ENCODE peak calls at places on chromosomes 5 and 9, in eight cellular contexts. One of them, this sample, is unnamed.

GRCh38 chr9:117412841-117413240 is 2.0 kb downstream of the ASTN2 start:
- DNase-seq in right lobe of liver: no peak
- DNase-seq in stomach: no peak
- DNase-seq in endothelial cell of umbilical vein: no peak
- DNase-seq in cardiac fibroblast: no peak
- DNase-seq in aorta: no peak
- DNase-seq in body of pancreas: no peak
- DNase-seq in lower leg skin: no peak
- DNase-seq in this sample: no peak

GRCh38 chr9:78664370-78664769 is 367.4 kb downstream of the PSAT1 start:
- DNase-seq in right lobe of liver: no peak
- DNase-seq in stomach: no peak
- DNase-seq in endothelial cell of umbilical vein: no peak
- DNase-seq in cardiac fibroblast: no peak
- DNase-seq in aorta: no peak
- DNase-seq in body of pancreas: no peak
- DNase-seq in lower leg skin: no peak
- DNase-seq in this sample: no peak

GRCh38 chr5:177469061-177469628 is 4.3 kb downstream of the DBN1 start:
- DNase-seq in right lobe of liver: peak; percentile 15
- DNase-seq in stomach: no peak
- DNase-seq in endothelial cell of umbilical vein: no peak
- DNase-seq in cardiac fibroblast: no peak
- DNase-seq in aorta: peak; percentile 83
- DNase-seq in body of pancreas: no peak
- DNase-seq in lower leg skin: no peak
- DNase-seq in this sample: no peak

GRCh38 chr5:157457391-157457790 is 2.6 kb upstream of the NIPAL4 start:
- DNase-seq in right lobe of liver: no peak
- DNase-seq in stomach: no peak
- DNase-seq in endothelial cell of umbilical vein: no peak
- DNase-seq in cardiac fibroblast: no peak
- DNase-seq in aorta: no peak
- DNase-seq in body of pancreas: no peak
- DNase-seq in lower leg skin: no peak
- DNase-seq in this sample: no peak

GRCh38 chr5:177369050-177369912 is 11.6 kb downstream of the RGS14 start:
- DNase-seq in right lobe of liver: no peak
- DNase-seq in stomach: no peak
- DNase-seq in endothelial cell of umbilical vein: peak; percentile 21
- DNase-seq in cardiac fibroblast: peak; percentile 32
- DNase-seq in aorta: no peak
- DNase-seq in body of pancreas: peak; percentile 55
- DNase-seq in lower leg skin: no peak
- DNase-seq in this sample: no peak

GRCh38 chr5:171295801-171296200 is 13.2 kb upstream of the TLX3 start:
- DNase-seq in right lobe of liver: no peak
- DNase-seq in stomach: no peak
- DNase-seq in endothelial cell of umbilical vein: no peak
- DNase-seq in cardiac fibroblast: no peak
- DNase-seq in aorta: no peak
- DNase-seq in body of pancreas: no peak
- DNase-seq in lower leg skin: no peak
- DNase-seq in this sample: no peak

GRCh38 chr9:131349881-131350563 is 43.9 kb upstream of the PRRC2B start:
- DNase-seq in right lobe of liver: peak; percentile 93
- DNase-seq in stomach: peak; percentile 93
- DNase-seq in endothelial cell of umbilical vein: peak; percentile 85
- DNase-seq in cardiac fibroblast: peak; percentile 91
- DNase-seq in aorta: peak; percentile 97
- DNase-seq in body of pancreas: peak; percentile 91
- DNase-seq in lower leg skin: peak; percentile 98
- DNase-seq in this sample: peak; percentile 85

GRCh38 chr5:172411423-172412111 is 42.8 kb downstream of the SH3PXD2B start:
- DNase-seq in right lobe of liver: no peak
- DNase-seq in stomach: no peak
- DNase-seq in endothelial cell of umbilical vein: no peak
- DNase-seq in cardiac fibroblast: peak; percentile 61
- DNase-seq in aorta: no peak
- DNase-seq in body of pancreas: peak; percentile 25
- DNase-seq in lower leg skin: no peak
- DNase-seq in this sample: no peak

GRCh38 chr5:157387683-157388093 is 72.3 kb upstream of the NIPAL4 start:
- DNase-seq in right lobe of liver: no peak
- DNase-seq in stomach: no peak
- DNase-seq in endothelial cell of umbilical vein: peak; percentile 85
- DNase-seq in cardiac fibroblast: peak; percentile 93
- DNase-seq in aorta: no peak
- DNase-seq in body of pancreas: peak; percentile 22
- DNase-seq in lower leg skin: no peak
- DNase-seq in this sample: no peak

GRCh38 chr9:113636693-113637092 is 173.2 kb downstream of the RGS3 start:
- DNase-seq in right lobe of liver: no peak
- DNase-seq in stomach: no peak
- DNase-seq in endothelial cell of umbilical vein: no peak
- DNase-seq in cardiac fibroblast: no peak
- DNase-seq in aorta: no peak
- DNase-seq in body of pancreas: no peak
- DNase-seq in lower leg skin: peak; percentile 17
- DNase-seq in this sample: no peak

GRCh38 chr5:150055707-150056443 is 30.5 kb downstream of the CSF1R start:
- DNase-seq in right lobe of liver: no peak
- DNase-seq in stomach: no peak
- DNase-seq in endothelial cell of umbilical vein: no peak
- DNase-seq in cardiac fibroblast: no peak
- DNase-seq in aorta: no peak
- DNase-seq in body of pancreas: no peak
- DNase-seq in lower leg skin: peak; percentile 81
- DNase-seq in this sample: peak; percentile 62

GRCh38 chr5:57658009-57658408 is 175.4 kb upstream of the ACTBL2 start:
- DNase-seq in right lobe of liver: no peak
- DNase-seq in stomach: no peak
- DNase-seq in endothelial cell of umbilical vein: no peak
- DNase-seq in cardiac fibroblast: no peak
- DNase-seq in aorta: no peak
- DNase-seq in body of pancreas: no peak
- DNase-seq in lower leg skin: no peak
- DNase-seq in this sample: no peak

GRCh38 chr9:109745335-109746283 is 34.4 kb upstream of the PALM2AKAP2 start:
- DNase-seq in right lobe of liver: no peak
- DNase-seq in stomach: no peak
- DNase-seq in endothelial cell of umbilical vein: no peak
- DNase-seq in cardiac fibroblast: peak; percentile 70
- DNase-seq in aorta: peak; percentile 88
- DNase-seq in body of pancreas: peak; percentile 25
- DNase-seq in lower leg skin: peak; percentile 91
- DNase-seq in this sample: no peak

GRCh38 chr9:81879501-81879916 is 48.7 kb upstream of the SPATA31D4 start:
- DNase-seq in right lobe of liver: no peak
- DNase-seq in stomach: no peak
- DNase-seq in endothelial cell of umbilical vein: peak; percentile 92
- DNase-seq in cardiac fibroblast: peak; percentile 22
- DNase-seq in aorta: no peak
- DNase-seq in body of pancreas: no peak
- DNase-seq in lower leg skin: no peak
- DNase-seq in this sample: no peak

GRCh38 chr9:24616858-24617257 is 71.2 kb upstream of the IZUMO3 start:
- DNase-seq in right lobe of liver: no peak
- DNase-seq in stomach: no peak
- DNase-seq in endothelial cell of umbilical vein: no peak
- DNase-seq in cardiac fibroblast: no peak
- DNase-seq in aorta: no peak
- DNase-seq in body of pancreas: no peak
- DNase-seq in lower leg skin: no peak
- DNase-seq in this sample: no peak

GRCh38 chr9:136551401-136552116 is 5.7 kb upstream of the NOTCH1 start:
- DNase-seq in right lobe of liver: no peak
- DNase-seq in stomach: peak; percentile 64
- DNase-seq in endothelial cell of umbilical vein: peak; percentile 56
- DNase-seq in cardiac fibroblast: peak; percentile 78
- DNase-seq in aorta: peak; percentile 94
- DNase-seq in body of pancreas: peak; percentile 57
- DNase-seq in lower leg skin: peak; percentile 94
- DNase-seq in this sample: no peak

GRCh38 chr5:98425626-98426025 is 347.8 kb upstream of the RGMB start:
- DNase-seq in right lobe of liver: no peak
- DNase-seq in stomach: no peak
- DNase-seq in endothelial cell of umbilical vein: no peak
- DNase-seq in cardiac fibroblast: no peak
- DNase-seq in aorta: no peak
- DNase-seq in body of pancreas: no peak
- DNase-seq in lower leg skin: no peak
- DNase-seq in this sample: no peak

DNA sequence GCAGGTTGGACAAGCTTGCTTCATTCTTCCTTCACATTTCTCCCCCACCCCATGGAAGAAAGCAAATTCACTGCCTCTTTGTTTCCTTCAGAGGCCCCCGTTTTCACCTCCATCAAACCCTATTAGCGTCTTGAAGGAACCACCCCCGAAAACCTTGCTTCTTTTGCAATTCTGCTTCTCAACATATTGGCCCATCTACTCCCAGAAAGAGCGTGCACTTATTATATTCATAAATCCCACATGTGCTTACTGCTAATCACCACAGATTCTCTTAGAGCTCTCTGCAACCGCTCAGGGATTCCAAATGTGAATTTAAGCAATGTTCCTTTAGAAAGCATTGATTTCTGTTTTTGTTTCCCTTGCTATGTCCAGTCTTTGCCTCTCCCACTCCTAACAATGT is 1.1 kb downstream of the F2RL2 start:
- DNase-seq in right lobe of liver: no peak
- DNase-seq in stomach: no peak
- DNase-seq in endothelial cell of umbilical vein: peak; percentile 7
- DNase-seq in cardiac fibroblast: no peak
- DNase-seq in aorta: no peak
- DNase-seq in body of pancreas: no peak
- DNase-seq in lower leg skin: no peak
- DNase-seq in this sample: no peak
- H3K4me3 ChIP-seq in right lobe of liver: no peak overlapping the region
- H3K4me3 ChIP-seq in stomach: no peak overlapping the region
- H3K4me3 ChIP-seq in endothelial cell of umbilical vein: peak overlapping the region; percentile 24
- H3K4me3 ChIP-seq in cardiac fibroblast: no peak overlapping the region
- H3K4me3 ChIP-seq in aorta: no peak overlapping the region
- H3K4me3 ChIP-seq in body of pancreas: no peak overlapping the region
- H3K4me3 ChIP-seq in lower leg skin: no peak overlapping the region
- H3K4me3 ChIP-seq in this sample: no peak overlapping the region

DNA sequence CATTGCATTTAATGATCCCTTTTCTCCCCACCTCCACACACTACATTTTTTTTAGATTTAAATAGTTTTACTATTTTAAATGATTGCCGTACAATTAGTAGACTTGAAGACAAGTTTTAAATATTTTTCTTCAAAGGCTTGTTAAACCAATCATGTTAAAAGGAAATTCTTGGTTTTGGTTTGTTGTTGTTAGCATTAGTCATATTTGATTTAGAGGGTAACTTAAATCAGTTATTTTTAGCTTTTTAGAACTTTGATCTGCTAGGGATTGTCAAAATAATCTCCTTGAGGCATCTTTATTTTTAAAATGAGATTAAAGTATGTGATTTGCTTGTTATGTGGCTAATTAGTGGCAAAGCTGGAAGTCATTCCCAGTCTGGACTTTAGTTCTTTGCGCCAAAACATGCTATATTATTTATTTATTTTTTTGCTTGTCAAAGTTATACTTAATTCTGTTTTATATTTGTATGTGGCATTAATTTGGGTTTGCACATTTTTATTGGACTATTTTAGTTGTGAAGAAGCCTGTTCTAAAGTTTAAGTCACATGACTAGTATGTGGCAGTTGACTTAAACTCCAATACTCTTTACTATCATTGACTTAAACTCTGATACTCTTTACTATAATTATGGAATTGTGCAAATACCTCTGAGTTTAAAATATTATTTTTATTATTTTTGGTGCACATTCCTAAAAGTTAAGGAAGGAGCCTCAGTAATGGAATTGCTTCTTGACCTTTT is 14.7 kb downstream of the ITGA1 start:
- DNase-seq in right lobe of liver: no peak
- DNase-seq in stomach: no peak
- DNase-seq in endothelial cell of umbilical vein: peak; percentile 9
- DNase-seq in cardiac fibroblast: no peak
- DNase-seq in aorta: no peak
- DNase-seq in body of pancreas: no peak
- DNase-seq in lower leg skin: no peak
- DNase-seq in this sample: no peak
- H3K4me3 ChIP-seq in right lobe of liver: peak overlapping the region; percentile 53
- H3K4me3 ChIP-seq in stomach: peak overlapping the region; percentile 58
- H3K4me3 ChIP-seq in endothelial cell of umbilical vein: peak overlapping the region; percentile 7
- H3K4me3 ChIP-seq in cardiac fibroblast: peak overlapping the region; percentile 79
- H3K4me3 ChIP-seq in aorta: peak overlapping the region; percentile 90
- H3K4me3 ChIP-seq in body of pancreas: no peak overlapping the region
- H3K4me3 ChIP-seq in lower leg skin: no peak overlapping the region
- H3K4me3 ChIP-seq in this sample: peak overlapping the region; percentile 54

GRCh38 chr9:83538890-83539238 is 663 bp upstream of the FRMD3 start:
- DNase-seq in right lobe of liver: no peak
- DNase-seq in stomach: no peak
- DNase-seq in endothelial cell of umbilical vein: no peak
- DNase-seq in cardiac fibroblast: no peak
- DNase-seq in aorta: no peak
- DNase-seq in body of pancreas: no peak
- DNase-seq in lower leg skin: no peak
- DNase-seq in this sample: no peak
- H3K4me3 ChIP-seq in right lobe of liver: peak overlapping the region; percentile 57
- H3K4me3 ChIP-seq in stomach: peak overlapping the region; percentile 82
- H3K4me3 ChIP-seq in endothelial cell of umbilical vein: peak overlapping the region; percentile 40
- H3K4me3 ChIP-seq in cardiac fibroblast: peak overlapping the region; percentile 51
- H3K4me3 ChIP-seq in aorta: peak overlapping the region; percentile 48
- H3K4me3 ChIP-seq in body of pancreas: no peak overlapping the region
- H3K4me3 ChIP-seq in lower leg skin: peak overlapping the region; percentile 31
- H3K4me3 ChIP-seq in this sample: peak overlapping the region; percentile 26

GRCh38 chr5:40383719-40384651 is 295.7 kb upstream of the PTGER4 start:
- DNase-seq in right lobe of liver: no peak
- DNase-seq in stomach: no peak
- DNase-seq in endothelial cell of umbilical vein: peak; percentile 15
- DNase-seq in cardiac fibroblast: peak; percentile 57
- DNase-seq in aorta: no peak
- DNase-seq in body of pancreas: no peak
- DNase-seq in lower leg skin: no peak
- DNase-seq in this sample: no peak
- H3K4me3 ChIP-seq in right lobe of liver: no peak overlapping the region
- H3K4me3 ChIP-seq in stomach: no peak overlapping the region
- H3K4me3 ChIP-seq in endothelial cell of umbilical vein: no peak overlapping the region
- H3K4me3 ChIP-seq in cardiac fibroblast: no peak overlapping the region
- H3K4me3 ChIP-seq in aorta: no peak overlapping the region
- H3K4me3 ChIP-seq in body of pancreas: no peak overlapping the region
- H3K4me3 ChIP-seq in lower leg skin: no peak overlapping the region
- H3K4me3 ChIP-seq in this sample: no peak overlapping the region

This sample was measured in RWPE2.